ENCODE peak calls at places on chromosomes 13 and 19, in four cellular contexts. G, K, P and Q are unnamed samples.

GRCh38 chr19:46913198-46913851 is 52.5 kb downstream of the ARHGAP35 start:
- ATAC-seq in K (no peak), P (no peak), G (no peak), Q (no peak)

GRCh38 chr13:57629821-57630235 is 1.7 kb upstream of the PCDH17 start:
- ATAC-seq in K (peak; percentile 73), G (peak; percentile 76), P (no peak), Q (peak; percentile 79)

GRCh38 chr19:10316229-10317044 is 622 bp upstream of the FDX2 start:
- ATAC-seq in K (no peak), P (no peak), G (peak; percentile 12), Q (no peak)

GRCh38 chr13:32075150-32075851 is 43.7 kb downstream of the FRY start:
- ATAC-seq in K (no peak), G (no peak), P (no peak), Q (no peak)

GRCh38 chr13:20019033-20019432 is 60.5 kb downstream of the ZMYM2 start:
- ATAC-seq in G (no peak), K (no peak), P (no peak), Q (no peak)

GRCh38 chr19:19010551-19010950 is 22.8 kb downstream of the SUGP2 start:
- ATAC-seq in K (no peak), G (no peak), P (no peak), Q (no peak)

GRCh38 chr19:1396768-1397679 is 4.3 kb downstream of the GAMT start:
- ATAC-seq in K (no peak), P (no peak), G (no peak), Q (no peak)

GRCh38 chr19:13718733-13719132 is 45.6 kb upstream of the MRI1 start:
- ATAC-seq in P (no peak), K (no peak), G (no peak), Q (no peak)

GRCh38 chr13:48009298-48009697 is 8.2 kb upstream of the SUCLA2 start:
- ATAC-seq in P (no peak), K (no peak), G (peak; percentile 33), Q (no peak)

GRCh38 chr19:15527705-15528104 is 19.4 kb downstream of the CYP4F22 start:
- ATAC-seq in K (no peak), G (no peak), P (no peak), Q (no peak)

GRCh38 chr13:67278230-67278629 is 48.1 kb upstream of the PCDH9 start:
- ATAC-seq in P (no peak), K (no peak), G (no peak), Q (no peak)

GRCh38 chr13:41802033-41802683 is 158.8 kb downstream of the VWA8 start:
- ATAC-seq in G (no peak), K (no peak), P (no peak), Q (no peak)

GRCh38 chr19:19471682-19472081 is 43.7 kb downstream of the TSSK6 start:
- ATAC-seq in P (no peak), K (no peak), G (no peak), Q (no peak)

GRCh38 chr13:40580566-40581276 is 85.7 kb downstream of the FOXO1 start:
- ATAC-seq in P (no peak), G (no peak), K (peak; percentile 31), Q (no peak)

GRCh38 chr13:45587897-45588296 is 27.6 kb downstream of the ERICH6B start:
- ATAC-seq in P (no peak), G (no peak), K (no peak), Q (no peak)

GRCh38 chr19:51339313-51339686 is 2.6 kb downstream of the VSIG10L start:
- ATAC-seq in K (no peak), P (no peak), G (no peak), Q (no peak)

GRCh38 chr13:44293354-44293753 is 80.3 kb upstream of the SERP2 start:
- ATAC-seq in G (no peak), K (no peak), P (no peak), Q (no peak)

GRCh38 chr13:111252449-111253124 is 67.9 kb upstream of the TEX29 start:
- ATAC-seq in G (no peak), P (no peak), K (no peak), Q (no peak)

GRCh38 chr19:13033244-13033643 is 38.0 kb downstream of the NFIX start:
- ATAC-seq in P (no peak), K (no peak), G (no peak), Q (no peak)

GRCh38 chr19:50214699-50215543 is 11.5 kb downstream of the MYH14 start:
- ATAC-seq in K (peak; percentile 80), G (peak; percentile 89), P (no peak), Q (no peak)

GRCh38 chr13:44895584-44895983 is 93.7 kb downstream of the NUFIP1 start:
- ATAC-seq in P (no peak), K (no peak), G (no peak), Q (no peak)

GRCh38 chr13:49995535-49996165 is 1.2 kb upstream of the TRIM13 start:
- ATAC-seq in G (no peak), P (no peak), K (no peak), Q (no peak)

GRCh38 chr19:43639507-43640423 is at the start of gene CADM4:
- ATAC-seq in K (peak; percentile 87), P (peak; percentile 78), G (peak; percentile 85), Q (peak; percentile 83)

GRCh38 chr19:23098988-23099387 is 17.8 kb upstream of the ZNF730 start:
- ATAC-seq in G (no peak), K (no peak), P (no peak), Q (no peak)

GRCh38 chr19:20503536-20503935 is 62.0 kb downstream of the ZNF737 start:
- ATAC-seq in P (no peak), G (no peak), K (no peak), Q (no peak)

GRCh38 chr19:7654401-7654800 is 14.4 kb upstream of the RETN start:
- ATAC-seq in K (no peak), G (no peak), P (no peak), Q (no peak)

GRCh38 chr13:91046715-91047327 is 300.7 kb upstream of the MIR17HG start:
- ATAC-seq in P (no peak), G (no peak), K (no peak), Q (no peak)
- H3K4me1 ChIP-seq in P (no peaks in the 10 kb centered on the region), G (no peaks in the 10 kb centered on the region), K (no peaks in the 10 kb centered on the region), Q (no peaks in the 10 kb centered on the region)

DNA sequence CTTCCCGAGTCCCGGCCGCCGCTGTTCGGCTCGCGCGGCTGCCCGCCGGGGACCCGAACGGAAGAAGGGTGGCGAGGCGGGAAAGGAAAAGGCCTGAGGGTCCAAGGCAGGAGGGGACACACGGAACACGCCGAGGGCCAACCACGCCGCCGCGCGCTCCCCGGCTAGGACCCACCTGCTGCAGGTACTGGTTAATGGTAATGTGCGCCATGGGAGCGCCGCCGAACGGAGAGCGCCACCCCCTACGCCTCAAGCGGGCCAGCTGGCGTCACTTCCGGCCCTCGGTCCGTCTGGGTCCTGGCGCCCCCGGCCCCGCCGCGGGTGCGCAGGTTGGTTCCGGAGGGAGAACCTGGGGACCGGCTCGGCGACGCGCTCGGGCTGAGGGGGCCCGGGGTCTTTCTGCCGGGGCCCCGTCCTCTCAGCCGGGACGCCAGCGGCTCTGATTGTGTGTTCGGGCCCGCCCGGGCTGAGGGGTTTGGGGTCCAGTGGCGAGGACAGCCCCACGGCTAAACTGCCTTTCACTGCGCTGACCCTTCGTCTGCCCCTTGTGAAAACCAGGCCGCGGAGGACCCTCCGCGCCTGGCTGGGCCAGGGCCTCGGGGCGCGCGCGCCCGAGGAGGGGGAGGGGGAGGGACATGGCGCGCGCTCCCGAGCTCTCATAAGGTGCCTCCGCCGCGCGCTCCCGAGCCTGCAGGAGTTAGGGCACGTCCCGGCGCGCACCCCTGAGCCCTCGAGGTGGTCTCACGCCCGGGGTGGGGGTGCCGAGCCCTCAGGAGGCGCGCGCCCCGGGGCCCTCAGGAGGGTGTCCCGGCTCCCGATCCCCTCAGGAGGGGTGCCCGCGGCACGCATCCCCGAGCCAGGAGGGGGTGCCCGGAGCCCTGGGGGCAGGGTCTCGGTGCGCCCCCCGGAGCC is at the start of gene PCID2:
- ATAC-seq in G (peak; percentile 87), P (peak; percentile 76), K (peak; percentile 93), Q (peak; percentile 92)
- H3K4me1 ChIP-seq in G (peaks cover 60% of the 10 kb centered on the region), P (peaks cover 71% of the 10 kb centered on the region), K (peaks cover 15% of the 10 kb centered on the region), Q (no peaks in the 10 kb centered on the region)

GRCh38 chr19:35444735-35445134 is 3.3 kb upstream of the FFAR2 start:
- ATAC-seq in G (no peak), K (no peak), P (no peak), Q (no peak)

GRCh38 chr19:35451278-35452096 is 3.4 kb downstream of the FFAR2 start:
- ATAC-seq in G (no peak), K (no peak), P (no peak), Q (no peak)

GRCh38 chr19:35449347-35450043 is 1.4 kb downstream of the FFAR2 start:
- ATAC-seq in P (no peak), K (peak; percentile 58), G (no peak), Q (no peak)

GRCh38 chr19:35446194-35446593 is 1.9 kb upstream of the FFAR2 start:
- ATAC-seq in K (no peak), G (no peak), P (peak; percentile 52), Q (no peak)

GRCh38 chr19:35447870-35448492 is at the start of gene FFAR2:
- ATAC-seq in G (no peak), P (no peak), K (no peak), Q (no peak)
- H3K4me1 ChIP-seq in G (peaks cover 8% of the 10 kb centered on the region), P (peaks cover 17% of the 10 kb centered on the region), K (no peaks in the 10 kb centered on the region), Q (peaks cover 9% of the 10 kb centered on the region)

DNA sequence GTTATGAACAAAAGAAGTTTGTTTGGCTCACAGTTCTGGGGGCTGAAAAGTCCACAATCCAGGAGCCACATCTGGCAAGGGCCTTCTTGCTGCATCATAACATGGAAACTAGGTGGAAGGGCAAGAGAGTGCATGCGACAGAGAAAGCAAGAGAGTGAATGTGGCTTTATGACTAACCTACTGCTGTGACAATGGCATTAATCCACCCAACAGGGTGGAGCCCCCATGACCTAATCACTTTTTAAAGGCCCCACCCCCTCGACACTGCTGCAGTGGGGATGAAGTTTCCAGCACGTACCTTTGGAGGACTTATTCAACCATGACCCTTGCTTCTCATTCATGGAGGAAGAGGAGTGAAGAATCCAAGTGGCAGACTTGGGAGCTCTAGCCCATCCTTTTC is 30.0 kb upstream of the RFXAP start:
- ATAC-seq in P (no peak), G (no peak), K (no peak), Q (no peak)
- H3K4me1 ChIP-seq in P (no peaks in the 10 kb centered on the region), G (no peaks in the 10 kb centered on the region), K (no peaks in the 10 kb centered on the region), Q (no peaks in the 10 kb centered on the region)

GRCh38 chr13:97242755-97243497 is 20.8 kb downstream of the MBNL2 start:
- ATAC-seq in K (peak; percentile 18), G (no peak), P (no peak), Q (peak; percentile 11)
- H3K4me1 ChIP-seq in K (peaks cover 52% of the 10 kb centered on the region), G (peaks cover 93% of the 10 kb centered on the region), P (peaks cover 8% of the 10 kb centered on the region), Q (peaks cover 47% of the 10 kb centered on the region)

GRCh38 chr13:39417131-39417530 is 185.9 kb downstream of the LHFPL6 start:
- ATAC-seq in P (no peak), K (no peak), G (no peak), Q (no peak)
- H3K4me1 ChIP-seq in P (no peaks in the 10 kb centered on the region), K (no peaks in the 10 kb centered on the region), G (no peaks in the 10 kb centered on the region), Q (peaks cover 60% of the 10 kb centered on the region)

GRCh38 chr19:17947815-17948473 is 15.1 kb downstream of the CCDC124 start:
- ATAC-seq in P (peak; percentile 72), K (peak; percentile 93), G (peak; percentile 92), Q (peak; percentile 93)
- H3K4me1 ChIP-seq in P (peaks cover 54% of the 10 kb centered on the region), K (peaks cover 20% of the 10 kb centered on the region), G (peaks cover 49% of the 10 kb centered on the region), Q (peaks cover 86% of the 10 kb centered on the region)

DNA sequence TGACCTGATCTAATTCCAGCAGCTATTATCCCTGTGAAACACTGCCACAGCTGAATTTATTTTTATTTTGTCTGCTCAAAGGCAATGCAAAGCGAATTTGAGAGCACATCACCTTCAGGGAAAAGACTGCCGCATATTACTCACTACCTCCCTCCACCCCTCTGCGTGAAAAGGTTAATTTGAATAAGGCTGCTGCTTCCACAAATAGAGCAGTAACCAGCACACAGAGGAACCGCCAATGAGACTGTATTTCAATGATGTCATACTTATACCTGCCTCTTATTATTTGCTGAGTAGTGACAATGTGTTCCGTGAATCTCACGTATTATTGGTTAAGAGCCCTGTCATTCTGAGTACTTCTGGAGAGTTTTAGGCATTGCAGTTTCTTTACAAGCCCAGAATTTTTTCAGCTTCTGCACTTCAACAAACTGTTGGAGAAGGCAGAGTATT is 156.1 kb upstream of the KLF12 start:
- ATAC-seq in K (peak; percentile 66), P (peak; percentile 78), G (peak; percentile 92), Q (peak; percentile 93)
- H3K4me1 ChIP-seq in K (peaks cover 12% of the 10 kb centered on the region), P (peaks cover 37% of the 10 kb centered on the region), G (peaks cover 10% of the 10 kb centered on the region), Q (peaks cover 48% of the 10 kb centered on the region)